ENCODE peak calls at places on chromosomes 12 and 14, in seven cellular contexts. H is psoas muscle, P is foreskin fibroblast, M is fibroblast of mammary gland, W is lower lobe of right lung, K is astrocyte of the cerebellum, S is MM.1S. O is an unnamed sample.

GRCh38 chr12:29317556-29318363 is 63.2 kb downstream of the ERGIC2 start:
- DNase-seq in H (peak; percentile 19), K (peak; percentile 18), M (peak; percentile 76), P (peak; percentile 45), W (no peak), S (peak; percentile 73), O (peak; percentile 37)

GRCh38 chr12:3520711-3521110 is 29.7 kb downstream of the PRMT8 start:
- DNase-seq in H (no peak), S (no peak), K (no peak), W (no peak), M (no peak), P (no peak), O (no peak)

GRCh38 chr14:75247286-75247922 is 31.2 kb upstream of the FOS start:
- DNase-seq in S (peak; percentile 39), K (no peak), P (no peak), H (no peak), W (peak; percentile 7), M (no peak), O (no peak)

GRCh38 chr14:59454131-59454530 is 11.0 kb downstream of the GPR135 start:
- DNase-seq in H (no peak), P (peak; percentile 88), K (peak; percentile 85), W (no peak), S (no peak), M (peak; percentile 98), O (peak; percentile 98)

GRCh38 chr14:95514131-95515079 is 2.0 kb downstream of the SYNE3 start:
- DNase-seq in H (no peak), S (peak; percentile 45), K (no peak), P (no peak), W (peak; percentile 54), M (no peak), O (no peak)

GRCh38 chr12:144650-145284 is 69.2 kb downstream of the SLC6A12 start:
- DNase-seq in M (no peak), K (no peak), H (no peak), W (no peak), S (peak; percentile 53), P (no peak), O (no peak)

GRCh38 chr14:67004521-67004920 is 184.7 kb upstream of the GARIN2 start:
- DNase-seq in W (no peak), K (no peak), S (no peak), P (no peak), M (no peak), H (no peak), O (no peak)

GRCh38 chr14:53896773-53897172 is 59.9 kb downstream of the BMP4 start:
- DNase-seq in S (no peak), P (peak; percentile 65), M (peak; percentile 76), W (no peak), H (no peak), K (no peak), O (no peak)

GRCh38 chr14:92693998-92694780 is 54.2 kb downstream of the LGMN start:
- DNase-seq in H (no peak), W (no peak), P (no peak), K (no peak), S (no peak), M (no peak), O (peak; percentile 10)

GRCh38 chr12:77679701-77680100 is 151.0 kb upstream of the NAV3 start:
- DNase-seq in K (no peak), S (no peak), M (no peak), P (no peak), W (no peak), H (no peak), O (no peak)

GRCh38 chr12:101691697-101692096 is 5.7 kb upstream of the CHPT1 start:
- DNase-seq in P (no peak), H (no peak), K (no peak), W (no peak), S (no peak), M (no peak), O (no peak)

GRCh38 chr14:96255501-96256366 is at the start of gene BDKRB1:
- DNase-seq in P (peak; percentile 56), W (no peak), S (no peak), H (no peak), K (no peak), M (peak; percentile 94), O (peak; percentile 98)

GRCh38 chr12:28711411-28711810 is 437.7 kb upstream of the FAR2 start:
- DNase-seq in P (no peak), H (no peak), W (no peak), K (no peak), S (no peak), M (peak; percentile 2), O (peak; percentile 46)

GRCh38 chr12:103748875-103749274 is 92.2 kb downstream of the NT5DC3 start:
- DNase-seq in H (no peak), K (no peak), S (no peak), M (no peak), P (no peak), W (no peak), O (no peak)

GRCh38 chr12:92080390-92081285 is 65.0 kb downstream of the BTG1 start:
- DNase-seq in H (no peak), P (peak; percentile 92), M (peak; percentile 96), S (peak; percentile 90), W (no peak), K (peak; percentile 45), O (peak; percentile 82)

GRCh38 chr12:96514328-96514727 is 25.0 kb downstream of the CFAP54 start:
- DNase-seq in M (no peak), P (no peak), W (no peak), H (no peak), S (no peak), K (no peak), O (no peak)

GRCh38 chr12:57471661-57472060 is 8.0 kb downstream of the ARHGAP9 start:
- DNase-seq in M (no peak), P (no peak), W (no peak), H (no peak), S (no peak), K (no peak), O (no peak)

GRCh38 chr14:32898876-32899275 is 39.8 kb upstream of the NPAS3 start:
- DNase-seq in K (no peak), M (no peak), W (no peak), S (no peak), P (no peak), H (no peak), O (no peak)

GRCh38 chr12:85733984-85734383 is 102.2 kb downstream of the RASSF9 start:
- DNase-seq in P (no peak), W (no peak), H (no peak), S (no peak), M (peak; percentile 50), K (no peak), O (peak; percentile 28)

GRCh38 chr14:61566537-61567225 is 128.6 kb upstream of the HIF1A start:
- DNase-seq in S (no peak), H (no peak), K (no peak), W (no peak), M (peak; percentile 92), P (no peak), O (peak; percentile 84)

GRCh38 chr12:109134186-109134917 is 18.0 kb downstream of the ACACB start:
- DNase-seq in W (no peak), K (no peak), M (peak; percentile 70), S (no peak), H (peak; percentile 73), P (peak; percentile 31), O (peak; percentile 64)
- TF ChIP-seq CTCF in W (peak; percentile 62), K (peak; percentile 51), M (peak; percentile 67), S (peak; percentile 65), H (peak; percentile 49), P (peak; percentile 63), O (peak; percentile 64)

GRCh38 chr12:15688202-15688736 is 100.9 kb downstream of the EPS8 start:
- DNase-seq in S (no peak), M (no peak), H (peak; percentile 55), W (peak; percentile 82), P (no peak), K (no peak), O (no peak)
- H3K4me3 ChIP-seq in S (no peak overlapping the region), M (no peak overlapping the region), H (no peak overlapping the region), W (no peak overlapping the region), P (no peak overlapping the region), K (no peak overlapping the region), O (no peak overlapping the region)

DNA sequence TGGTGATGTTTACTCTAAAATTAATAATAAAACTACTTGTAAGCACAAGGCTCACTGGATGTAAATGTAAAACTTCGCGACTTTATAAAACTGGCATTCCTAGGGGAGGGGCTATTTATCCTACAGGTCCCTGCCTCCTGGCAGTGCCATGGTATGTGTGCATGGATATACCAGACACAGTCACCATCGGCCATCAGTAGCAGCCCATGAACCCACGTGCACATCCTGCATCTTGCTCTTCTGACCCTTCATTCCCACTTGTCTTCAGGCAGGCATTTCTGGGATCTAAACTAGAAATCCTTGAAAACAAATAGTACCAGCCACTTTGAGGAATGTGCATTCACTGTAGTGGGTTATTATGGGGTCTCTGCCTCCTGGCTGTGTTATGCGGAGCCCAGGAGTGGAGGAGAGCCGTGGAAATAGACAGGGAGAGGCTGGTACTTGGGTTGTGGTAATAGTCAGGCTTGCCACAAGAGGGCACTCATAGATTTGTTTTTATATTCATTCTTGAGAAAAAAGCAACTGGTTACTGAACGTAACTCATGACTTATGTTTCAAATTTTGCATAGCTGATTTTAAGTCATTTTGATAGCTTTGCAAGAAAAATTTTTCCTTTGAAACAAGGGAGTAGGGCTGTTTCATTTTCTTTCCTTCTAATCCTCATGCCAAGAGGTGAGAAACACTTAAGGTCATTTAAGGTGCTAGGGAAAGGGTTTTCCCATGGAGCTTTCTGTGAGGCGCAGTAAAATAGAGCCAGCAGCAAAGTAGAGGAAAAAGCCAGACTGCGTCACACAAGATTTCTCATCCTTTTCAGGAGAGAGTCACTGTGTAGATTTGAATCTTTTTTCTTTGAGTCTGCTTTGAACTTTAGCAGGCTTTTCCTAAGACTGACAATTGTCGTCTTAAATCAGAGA is 17.4 kb upstream of the GALNT16 start:
- DNase-seq in M (peak; percentile 81), S (peak; percentile 12), P (peak; percentile 58), H (no peak), K (peak; percentile 64), W (no peak), O (peak; percentile 89)
- TF ChIP-seq CTCF in M (peak; percentile 66), S (peak; percentile 49), P (peak; percentile 61), H (peak; percentile 83), K (peak; percentile 58), W (peak; percentile 80), O (peak; percentile 69)

GRCh38 chr12:6847676-6848075 is 3.4 kb downstream of the CDCA3 start:
- DNase-seq in K (no peak), P (no peak), M (no peak), H (no peak), S (no peak), W (no peak), O (no peak)

GRCh38 chr12:6850796-6851152 is 312 bp downstream of the CDCA3 start:
- DNase-seq in W (no peak), S (no peak), P (no peak), H (no peak), M (no peak), K (no peak), O (no peak)

GRCh38 chr12:6851153-6851920 is at the start of gene CDCA3:
- DNase-seq in H (peak; percentile 93), K (peak; percentile 96), M (peak; percentile 99), P (peak; percentile 98), W (peak; percentile 96), S (peak; percentile 99), O (peak; percentile 99)

GRCh38 chr12:6849976-6850560 is 1.0 kb downstream of the CDCA3 start:
- DNase-seq in S (no peak), M (no peak), H (no peak), P (no peak), K (no peak), W (no peak), O (no peak)

DNA sequence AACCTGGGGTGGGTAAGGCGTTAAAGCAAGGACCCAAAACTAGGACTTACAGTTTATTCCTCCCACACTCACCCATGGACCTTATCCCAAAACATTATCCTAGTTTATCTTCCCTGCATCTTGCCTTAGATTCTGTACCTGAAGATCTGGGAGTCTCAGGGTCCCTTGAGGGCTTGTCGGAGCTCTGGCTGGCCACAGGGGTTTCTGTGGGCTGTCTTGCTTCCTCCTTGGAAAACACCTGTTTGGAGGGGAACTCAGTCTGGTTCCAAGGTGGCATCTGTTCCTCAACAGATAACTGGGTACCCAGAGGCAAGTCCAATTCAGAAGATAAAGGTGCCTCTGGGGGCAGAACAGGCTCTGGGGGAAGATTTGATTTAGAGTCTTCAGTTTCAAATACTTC is 1.7 kb downstream of the CDCA3 start:
- DNase-seq in K (no peak), W (no peak), H (no peak), P (no peak), S (no peak), M (no peak), O (no peak)
- H3K4me3 ChIP-seq in K (no peak overlapping the region), W (no peak overlapping the region), H (no peak overlapping the region), P (no peak overlapping the region), S (no peak overlapping the region), M (no peak overlapping the region), O (no peak overlapping the region)

O was measured in fibroblast of the aortic adventitia.